ENCODE peak calls at places on chromosomes 6 and 20, in six cellular contexts. E, I, V, S, W and B are unnamed samples.

GRCh38 chr20:31576751-31577150 is 28.3 kb upstream of the ID1 start:
- DNase-seq in E (no peak), W (no peak), S (no peak), I (no peak), V (no peak), B (no peak)

GRCh38 chr6:68226460-68226859 is 408.6 kb upstream of the ADGRB3 start:
- DNase-seq in W (no peak), S (no peak), E (no peak), V (peak), I (no peak), B (no peak)

GRCh38 chr20:24492031-24492607 is 22.7 kb downstream of the SYNDIG1 start:
- DNase-seq in E (no peak), I (no peak), V (no peak), S (no peak), W (no peak), B (no peak)

GRCh38 chr6:57207141-57207540 is 15.0 kb downstream of the RAB23 start:
- DNase-seq in W (no peak), V (peak), E (peak), S (no peak), I (no peak), B (no peak)

GRCh38 chr20:3612795-3613560 is 50.2 kb downstream of the GFRA4 start:
- DNase-seq in V (no peak), I (peak), W (no peak), E (peak), S (no peak), B (no peak)

GRCh38 chr6:39314273-39314790 is at the start of gene KCNK17:
- DNase-seq in I (no peak), V (no peak), S (no peak), E (no peak), W (no peak), B (no peak)

GRCh38 chr6:116420341-116420740 is 40.8 kb upstream of the CALHM6 start:
- DNase-seq in I (no peak), S (no peak), W (no peak), E (no peak), V (no peak), B (no peak)

GRCh38 chr6:56953597-56954388 is 1.1 kb upstream of the BEND6 start:
- DNase-seq in V (no peak), I (no peak), S (no peak), W (no peak), E (no peak), B (no peak)

GRCh38 chr20:22771706-22772105 is 187.3 kb upstream of the FOXA2 start:
- DNase-seq in V (no peak), W (no peak), S (no peak), E (no peak), I (peak), B (no peak)

GRCh38 chr20:24647713-24648112 is 178.3 kb downstream of the SYNDIG1 start:
- DNase-seq in E (no peak), I (no peak), S (no peak), W (no peak), V (no peak), B (no peak)

GRCh38 chr20:39112196-39112743 is 150.1 kb downstream of the DHX35 start:
- DNase-seq in V (peak), S (peak), W (peak), I (peak), E (peak), B (no peak)

GRCh38 chr6:113359155-113360140 is 497.7 kb upstream of the MARCKS start:
- DNase-seq in S (peak), W (peak), I (peak), V (peak), E (peak), B (no peak)

DNA sequence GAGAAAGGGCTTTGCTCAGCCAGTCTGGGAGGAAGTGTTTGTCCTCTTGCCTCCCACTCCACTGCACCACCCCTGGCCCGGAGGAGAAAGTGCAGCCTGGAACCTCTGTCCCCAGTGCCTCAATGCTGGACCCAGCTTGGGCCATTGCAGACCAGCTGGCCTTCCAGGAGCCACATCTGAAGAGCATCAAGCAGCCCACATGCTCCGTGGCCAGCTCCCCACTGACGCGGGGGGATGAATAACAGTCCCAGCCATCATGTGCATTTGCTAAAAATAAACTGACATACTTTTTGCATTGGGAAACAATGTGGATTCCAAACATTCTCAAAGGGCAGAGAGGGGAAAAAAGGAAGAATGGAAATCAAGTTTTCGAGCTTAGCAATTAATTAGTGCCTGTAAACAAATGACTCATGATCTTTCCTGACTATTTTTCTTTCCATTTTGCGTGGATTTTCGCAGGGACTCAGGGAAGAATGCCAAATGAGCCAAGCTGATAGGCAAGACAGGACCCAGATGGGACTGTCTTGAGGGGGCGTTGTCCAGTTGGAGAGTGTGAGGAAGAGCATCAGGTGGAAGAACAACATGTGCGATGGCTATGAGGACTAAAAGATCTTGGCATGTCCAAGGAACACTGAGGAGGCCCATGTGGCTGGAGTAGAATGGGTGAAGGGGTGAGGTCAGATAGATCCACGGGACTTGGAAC is 34.1 kb downstream of the CEBPB start:
- DNase-seq in I (no peak), V (peak), S (peak), W (no peak), E (peak), B (peak)
- TF ChIP-seq CTCF in I (peak), V (peak), S (no peak), W (no peak), E (peak), B (peak)

GRCh38 chr6:111552241-111552744 is 53.4 kb downstream of the TRAF3IP2 start:
- DNase-seq in E (peak), W (peak), V (peak), S (peak), I (peak), B (peak)

GRCh38 chr6:111550953-111551352 is 54.7 kb downstream of the TRAF3IP2 start:
- DNase-seq in S (no peak), V (no peak), E (no peak), W (no peak), I (no peak), B (no peak)

GRCh38 chr6:111552999-111553398 is 52.7 kb downstream of the TRAF3IP2 start:
- DNase-seq in E (no peak), V (no peak), I (no peak), S (peak), W (no peak), B (no peak)

GRCh38 chr6:111550195-111550594 is 55.5 kb downstream of the TRAF3IP2 start:
- DNase-seq in I (no peak), V (no peak), S (no peak), E (no peak), W (no peak), B (no peak)

DNA sequence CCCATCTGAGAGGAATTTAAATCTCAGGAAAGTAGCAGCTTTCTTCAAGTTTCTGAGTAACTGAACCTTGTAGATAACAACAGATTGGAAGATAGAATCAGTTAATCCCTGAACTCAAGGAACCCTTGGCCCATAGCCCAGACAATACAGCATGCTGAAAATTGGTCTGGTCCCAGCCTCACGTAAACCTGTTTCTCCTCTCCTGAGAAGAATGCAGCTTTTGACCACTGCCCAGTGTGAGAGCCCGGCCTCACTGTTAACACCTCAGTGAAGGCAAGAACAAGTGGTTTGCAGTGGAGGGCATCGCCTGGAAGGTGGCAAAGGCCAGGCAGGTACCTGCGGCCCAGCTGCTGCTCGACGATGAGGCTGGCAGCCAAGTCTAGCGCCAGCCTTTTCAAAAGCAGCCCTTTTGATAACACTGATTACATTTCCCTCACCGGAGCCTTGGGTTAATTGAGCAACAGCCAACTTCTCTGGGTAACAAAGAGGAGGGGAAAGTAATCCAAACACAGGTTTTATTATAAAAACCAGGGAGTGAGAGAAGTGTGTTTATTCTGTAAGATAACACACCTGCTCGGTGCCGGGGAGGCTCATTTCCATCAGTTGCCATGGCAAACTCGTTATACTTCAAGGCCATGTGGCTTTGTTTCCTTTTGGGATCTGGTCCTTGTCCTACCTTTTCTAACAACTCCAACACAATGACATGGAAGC is 54.0 kb downstream of the TRAF3IP2 start:
- DNase-seq in S (peak), V (no peak), W (peak), E (no peak), I (peak), B (no peak)
- H3K4me3 ChIP-seq in S (no peak), V (no peak), W (peak), E (no peak), I (no peak), B (peak)

GRCh38 chr6:74964871-74965441 is 240.9 kb downstream of the COL12A1 start:
- DNase-seq in E (no peak), I (no peak), V (no peak), W (no peak), S (no peak), B (no peak)
- TF ChIP-seq CTCF in E (no peak), I (no peak), V (no peak), W (no peak), S (no peak), B (no peak)

GRCh38 chr20:5626603-5627002 is 123.6 kb upstream of the SHLD1 start:
- DNase-seq in S (no peak), E (no peak), V (no peak), I (no peak), W (no peak), B (no peak)
- H3K4me3 ChIP-seq in S (no peak), E (no peak), V (no peak), I (no peak), W (no peak), B (no peak)